ENCODE peak calls at places on chromosomes 7 and 10, in five cellular contexts. G is neural progenitor cell; N is activated T-cell treated with anti-CD3 and anti-CD28 coated beads for 1 hour; D is adrenal gland; P is effector CD4-positive, alpha-beta T cell. R is an unnamed sample.
A peak's percentile ranks its signal among the peaks of the same experiment; 100 is the strongest.

GRCh38 chr7:131010714-131011436 is 276.9 kb upstream of the KLF14 start:
- DNase-seq in D (no peak), G (no peak), P (no peak), N (no peak), R (peak; percentile 93)

GRCh38 chr10:30413996-30414576 is 19.9 kb upstream of the MAP3K8 start:
- DNase-seq in D (peak; percentile 62), P (peak; percentile 12), N (no peak), G (peak; percentile 57), R (peak; percentile 86)

GRCh38 chr10:126242352-126243260 is 145.7 kb downstream of the ADAM12 start:
- DNase-seq in N (no peak), P (no peak), G (no peak), D (no peak), R (peak; percentile 90)

GRCh38 chr10:75660833-75661232 is 229.4 kb downstream of the LRMDA start:
- DNase-seq in G (no peak), D (peak; percentile 29), N (no peak), P (no peak), R (no peak)

GRCh38 chr10:72272689-72273409 is 875 bp upstream of the DDIT4 start:
- DNase-seq in G (peak; percentile 91), D (peak; percentile 96), N (no peak), P (no peak), R (peak; percentile 99)

GRCh38 chr7:120979765-120980499 is 8.6 kb upstream of the CPED1 start:
- DNase-seq in N (no peak), P (no peak), G (peak; percentile 28), D (no peak), R (peak; percentile 64)

GRCh38 chr10:70115948-70116682 is 16.5 kb downstream of the AIFM2 start:
- DNase-seq in D (peak; percentile 68), P (peak; percentile 49), N (peak; percentile 37), G (peak; percentile 70), R (peak; percentile 24)

GRCh38 chr10:69101451-69102095 is 13.7 kb downstream of the SRGN start:
- DNase-seq in D (no peak), G (no peak), N (no peak), P (no peak), R (peak; percentile 41)

GRCh38 chr10:51821045-51821444 is 121.7 kb upstream of the CSTF2T start:
- DNase-seq in D (no peak), G (no peak), N (no peak), P (no peak), R (no peak)

GRCh38 chr7:137755846-137756685 is 90.7 kb downstream of the DGKI start:
- DNase-seq in P (no peak), N (no peak), G (no peak), D (no peak), R (peak; percentile 28)

GRCh38 chr10:86045896-86046295 is 320.7 kb downstream of the GRID1 start:
- DNase-seq in G (no peak), N (no peak), D (no peak), P (no peak), R (no peak)

GRCh38 chr10:3660753-3661152 is 124.3 kb downstream of the KLF6 start:
- DNase-seq in P (no peak), N (no peak), G (no peak), D (no peak), R (no peak)

GRCh38 chr10:7121154-7121797 is 289.6 kb downstream of the SFMBT2 start:
- DNase-seq in N (peak; percentile 55), P (peak; percentile 53), D (peak; percentile 33), G (peak; percentile 75), R (peak; percentile 33)

GRCh38 chr7:127588697-127589482 is 679 bp downstream of the ARF5 start:
- DNase-seq in G (peak; percentile 84), N (peak; percentile 9), D (peak; percentile 32), P (peak; percentile 22), R (peak; percentile 47)